ENCODE peak calls at places on chromosome 19, in six cellular contexts. One of them, this sample, is unnamed.

GRCh38 chr19:3010871-3011270 is 18.2 kb downstream of the TLE2 start:
- DNase-seq in cardiac muscle cell: no peak
- DNase-seq in HAP-1: no peak
- DNase-seq in MM.1S: no peak
- DNase-seq in tibial nerve: no peak
- DNase-seq in heart right ventricle: no peak
- DNase-seq in this sample: no peak

GRCh38 chr19:55253842-55254624 is 4.8 kb downstream of the PPP6R1 start:
- DNase-seq in HAP-1: no peak
- DNase-seq in MM.1S: peak; percentile 87
- DNase-seq in tibial nerve: no peak
- DNase-seq in heart right ventricle: no peak
- DNase-seq in cardiac muscle cell: no peak
- DNase-seq in this sample: no peak

GRCh38 chr19:43425567-43426392 is 11.1 kb downstream of the TEX101 start:
- DNase-seq in HAP-1: peak; percentile 72
- DNase-seq in MM.1S: peak; percentile 11
- DNase-seq in cardiac muscle cell: peak; percentile 30
- DNase-seq in tibial nerve: no peak
- DNase-seq in heart right ventricle: no peak
- DNase-seq in this sample: no peak

GRCh38 chr19:50720921-50721291 is 1.3 kb upstream of the SHANK1 start:
- DNase-seq in cardiac muscle cell: no peak
- DNase-seq in heart right ventricle: no peak
- DNase-seq in MM.1S: no peak
- DNase-seq in HAP-1: no peak
- DNase-seq in tibial nerve: no peak
- DNase-seq in this sample: no peak

GRCh38 chr19:17579523-17580244 is 24.2 kb downstream of the COLGALT1 start:
- DNase-seq in MM.1S: no peak
- DNase-seq in heart right ventricle: peak; percentile 35
- DNase-seq in tibial nerve: peak; percentile 57
- DNase-seq in HAP-1: peak; percentile 94
- DNase-seq in cardiac muscle cell: peak; percentile 67
- DNase-seq in this sample: no peak

GRCh38 chr19:49553451-49554271 is 25.9 kb downstream of the RCN3 start:
- DNase-seq in tibial nerve: no peak
- DNase-seq in heart right ventricle: no peak
- DNase-seq in MM.1S: no peak
- DNase-seq in cardiac muscle cell: peak; percentile 44
- DNase-seq in HAP-1: no peak
- DNase-seq in this sample: no peak

GRCh38 chr19:49560358-49560900 is 19.9 kb downstream of the NOSIP start:
- DNase-seq in heart right ventricle: peak; percentile 45
- DNase-seq in cardiac muscle cell: no peak
- DNase-seq in HAP-1: no peak
- DNase-seq in tibial nerve: peak; percentile 61
- DNase-seq in MM.1S: no peak
- DNase-seq in this sample: no peak

GRCh38 chr19:1568320-1569019 is at the start of gene MEX3D:
- DNase-seq in cardiac muscle cell: peak; percentile 79
- DNase-seq in tibial nerve: peak; percentile 57
- DNase-seq in heart right ventricle: peak; percentile 74
- DNase-seq in HAP-1: peak; percentile 81
- DNase-seq in MM.1S: peak; percentile 90
- DNase-seq in this sample: no peak

GRCh38 chr19:7869453-7869909 is 4.7 kb downstream of the PRR36 start:
- DNase-seq in cardiac muscle cell: peak; percentile 40
- DNase-seq in tibial nerve: no peak
- DNase-seq in MM.1S: peak; percentile 78
- DNase-seq in heart right ventricle: peak; percentile 30
- DNase-seq in HAP-1: peak; percentile 83
- DNase-seq in this sample: no peak

DNA sequence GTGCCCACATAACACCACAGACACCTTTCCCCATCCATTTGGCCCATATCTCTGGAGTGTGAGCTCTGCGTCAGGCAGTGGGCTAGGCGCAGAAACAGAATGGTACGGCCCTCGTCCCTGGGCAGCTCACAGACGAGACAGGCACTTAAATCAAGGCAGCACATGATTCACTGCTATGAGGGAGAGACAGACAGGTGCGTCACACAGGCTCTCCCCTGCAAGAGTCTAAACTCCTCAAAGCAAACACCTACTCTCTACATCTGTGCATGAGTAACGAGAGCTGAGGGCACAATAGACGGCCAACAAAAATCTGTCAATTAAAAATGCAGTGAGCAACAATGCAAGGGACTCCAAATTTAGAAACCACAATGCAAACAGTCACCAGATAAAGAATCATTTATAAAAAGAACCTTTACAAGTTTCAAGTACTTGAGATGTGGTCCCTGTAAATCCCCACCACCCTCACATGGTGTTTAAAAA is 348.9 kb downstream of the UQCRFS1 start:
- DNase-seq in cardiac muscle cell: no peak
- DNase-seq in tibial nerve: no peak
- DNase-seq in HAP-1: no peak
- DNase-seq in MM.1S: no peak
- DNase-seq in heart right ventricle: no peak
- DNase-seq in this sample: no peak
- H3K9me3 ChIP-seq in cardiac muscle cell: no peaks in the 10 kb centered on the region
- H3K9me3 ChIP-seq in tibial nerve: no peaks in the 10 kb centered on the region
- H3K9me3 ChIP-seq in HAP-1: no peaks in the 10 kb centered on the region
- H3K9me3 ChIP-seq in MM.1S: no peaks in the 10 kb centered on the region
- H3K9me3 ChIP-seq in heart right ventricle: no peaks in the 10 kb centered on the region
- H3K9me3 ChIP-seq in this sample: no peaks in the 10 kb centered on the region

GRCh38 chr19:15379996-15380647 is 535 bp upstream of the AKAP8 start:
- DNase-seq in cardiac muscle cell: peak; percentile 52
- DNase-seq in heart right ventricle: peak; percentile 49
- DNase-seq in MM.1S: peak; percentile 74
- DNase-seq in tibial nerve: no peak
- DNase-seq in HAP-1: peak; percentile 87
- DNase-seq in this sample: no peak
- H3K9me3 ChIP-seq in cardiac muscle cell: no peaks in the 10 kb centered on the region
- H3K9me3 ChIP-seq in heart right ventricle: no peaks in the 10 kb centered on the region
- H3K9me3 ChIP-seq in MM.1S: no peaks in the 10 kb centered on the region
- H3K9me3 ChIP-seq in tibial nerve: no peaks in the 10 kb centered on the region
- H3K9me3 ChIP-seq in HAP-1: no peaks in the 10 kb centered on the region
- H3K9me3 ChIP-seq in this sample: no peaks in the 10 kb centered on the region

GRCh38 chr19:10037809-10038208 is 24.5 kb downstream of the RDH8 start:
- DNase-seq in cardiac muscle cell: no peak
- DNase-seq in tibial nerve: no peak
- DNase-seq in HAP-1: no peak
- DNase-seq in MM.1S: no peak
- DNase-seq in heart right ventricle: no peak
- DNase-seq in this sample: no peak

GRCh38 chr19:10044390-10044789 is 31.1 kb downstream of the RDH8 start:
- DNase-seq in heart right ventricle: no peak
- DNase-seq in cardiac muscle cell: no peak
- DNase-seq in MM.1S: no peak
- DNase-seq in tibial nerve: no peak
- DNase-seq in HAP-1: peak; percentile 14
- DNase-seq in this sample: no peak

GRCh38 chr19:10045371-10045770 is 32.1 kb downstream of the RDH8 start:
- DNase-seq in HAP-1: no peak
- DNase-seq in MM.1S: no peak
- DNase-seq in heart right ventricle: no peak
- DNase-seq in cardiac muscle cell: no peak
- DNase-seq in tibial nerve: no peak
- DNase-seq in this sample: no peak

GRCh38 chr19:10043286-10043927 is 30.1 kb downstream of the RDH8 start:
- DNase-seq in HAP-1: no peak
- DNase-seq in MM.1S: no peak
- DNase-seq in cardiac muscle cell: peak; percentile 41
- DNase-seq in heart right ventricle: no peak
- DNase-seq in tibial nerve: no peak
- DNase-seq in this sample: no peak
- H3K9me3 ChIP-seq in HAP-1: no peaks in the 10 kb centered on the region
- H3K9me3 ChIP-seq in MM.1S: no peaks in the 10 kb centered on the region
- H3K9me3 ChIP-seq in cardiac muscle cell: peaks cover 4% of the 10 kb centered on the region
- H3K9me3 ChIP-seq in heart right ventricle: peaks cover 70% of the 10 kb centered on the region
- H3K9me3 ChIP-seq in tibial nerve: peaks cover 26% of the 10 kb centered on the region
- H3K9me3 ChIP-seq in this sample: peaks cover 37% of the 10 kb centered on the region

DNA sequence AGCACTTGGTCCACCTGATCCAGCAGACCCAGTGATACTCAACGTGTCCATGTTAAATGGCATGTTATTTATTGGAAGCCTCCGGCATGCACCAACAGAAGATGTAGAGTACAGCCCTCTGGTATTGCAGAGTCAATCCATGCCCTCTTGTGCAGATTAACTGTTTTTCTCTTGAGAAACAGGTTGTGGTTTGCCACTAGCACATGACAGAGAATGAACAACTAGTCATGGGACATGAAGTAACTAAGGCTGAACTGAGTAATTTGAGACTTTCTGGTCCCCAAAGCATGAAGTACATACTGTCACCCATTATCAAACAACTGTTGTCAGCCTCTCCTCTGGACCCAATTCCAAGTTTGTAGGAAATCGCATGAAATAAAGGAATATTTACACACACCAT is 3.2 kb downstream of the ZNF562 start:
- DNase-seq in cardiac muscle cell: no peak
- DNase-seq in tibial nerve: no peak
- DNase-seq in MM.1S: no peak
- DNase-seq in HAP-1: no peak
- DNase-seq in heart right ventricle: no peak
- DNase-seq in this sample: no peak
- H3K9me3 ChIP-seq in cardiac muscle cell: no peaks in the 10 kb centered on the region
- H3K9me3 ChIP-seq in tibial nerve: peaks cover 39% of the 10 kb centered on the region
- H3K9me3 ChIP-seq in MM.1S: no peaks in the 10 kb centered on the region
- H3K9me3 ChIP-seq in HAP-1: peaks cover 19% of the 10 kb centered on the region
- H3K9me3 ChIP-seq in heart right ventricle: peaks cover 65% of the 10 kb centered on the region
- H3K9me3 ChIP-seq in this sample: peaks cover 75% of the 10 kb centered on the region

DNA sequence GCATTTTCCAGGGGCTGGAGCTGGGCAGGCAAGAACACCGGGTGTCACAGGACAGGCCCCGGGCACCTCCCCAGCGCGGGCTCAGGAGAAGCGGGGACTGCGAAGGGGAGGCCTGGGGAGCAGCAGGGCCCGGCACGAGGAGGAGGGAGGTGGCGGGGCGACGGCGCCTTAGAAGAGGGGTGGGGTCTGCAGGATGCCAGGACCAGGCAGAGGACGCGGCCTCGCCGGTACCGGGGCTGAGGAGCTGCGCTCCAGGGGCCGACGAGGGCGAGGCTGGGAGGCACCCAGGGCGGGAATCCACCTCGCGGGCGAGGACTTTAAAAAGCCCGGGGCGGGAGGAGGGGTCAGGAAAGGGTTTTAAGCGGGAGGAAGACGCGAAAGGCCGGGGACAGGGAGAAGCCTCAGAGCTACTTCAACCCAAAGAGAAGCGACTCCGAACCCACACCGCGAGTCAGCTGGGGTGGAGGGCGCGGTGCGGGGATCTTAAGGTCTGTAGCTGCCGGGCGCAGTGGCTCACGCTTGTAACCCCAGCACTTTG is 665 bp downstream of the ZNF347 start:
- DNase-seq in heart right ventricle: peak; percentile 47
- DNase-seq in tibial nerve: no peak
- DNase-seq in HAP-1: no peak
- DNase-seq in cardiac muscle cell: peak; percentile 42
- DNase-seq in MM.1S: no peak
- DNase-seq in this sample: peak; percentile 65
- H3K9me3 ChIP-seq in heart right ventricle: peaks cover 24% of the 10 kb centered on the region
- H3K9me3 ChIP-seq in tibial nerve: peaks cover 5% of the 10 kb centered on the region
- H3K9me3 ChIP-seq in HAP-1: no peaks in the 10 kb centered on the region
- H3K9me3 ChIP-seq in cardiac muscle cell: no peaks in the 10 kb centered on the region
- H3K9me3 ChIP-seq in MM.1S: no peaks in the 10 kb centered on the region
- H3K9me3 ChIP-seq in this sample: no peaks in the 10 kb centered on the region

GRCh38 chr19:19711934-19712828 is 20.7 kb downstream of the ZNF14 start:
- DNase-seq in MM.1S: no peak
- DNase-seq in HAP-1: no peak
- DNase-seq in cardiac muscle cell: no peak
- DNase-seq in heart right ventricle: no peak
- DNase-seq in tibial nerve: no peak
- DNase-seq in this sample: no peak

GRCh38 chr19:19711306-19711933 is 21.5 kb downstream of the ZNF14 start:
- DNase-seq in cardiac muscle cell: no peak
- DNase-seq in HAP-1: no peak
- DNase-seq in tibial nerve: no peak
- DNase-seq in heart right ventricle: no peak
- DNase-seq in MM.1S: no peak
- DNase-seq in this sample: no peak

GRCh38 chr19:19704836-19705235 is 28.1 kb downstream of the ZNF14 start:
- DNase-seq in HAP-1: no peak
- DNase-seq in cardiac muscle cell: no peak
- DNase-seq in heart right ventricle: no peak
- DNase-seq in tibial nerve: no peak
- DNase-seq in MM.1S: no peak
- DNase-seq in this sample: no peak

GRCh38 chr19:19710506-19710905 is 22.4 kb downstream of the ZNF14 start:
- DNase-seq in heart right ventricle: no peak
- DNase-seq in HAP-1: no peak
- DNase-seq in tibial nerve: no peak
- DNase-seq in cardiac muscle cell: no peak
- DNase-seq in MM.1S: no peak
- DNase-seq in this sample: no peak
- H3K9me3 ChIP-seq in heart right ventricle: peaks cover 100% of the 10 kb centered on the region
- H3K9me3 ChIP-seq in HAP-1: peaks cover 64% of the 10 kb centered on the region
- H3K9me3 ChIP-seq in tibial nerve: peaks cover 97% of the 10 kb centered on the region
- H3K9me3 ChIP-seq in cardiac muscle cell: peaks cover 16% of the 10 kb centered on the region
- H3K9me3 ChIP-seq in MM.1S: no peaks in the 10 kb centered on the region
- H3K9me3 ChIP-seq in this sample: peaks cover 100% of the 10 kb centered on the region

GRCh38 chr19:16018801-16019551 is 57.3 kb upstream of the TPM4 start:
- DNase-seq in MM.1S: no peak
- DNase-seq in tibial nerve: no peak
- DNase-seq in HAP-1: no peak
- DNase-seq in heart right ventricle: no peak
- DNase-seq in cardiac muscle cell: no peak
- DNase-seq in this sample: peak; percentile 63

GRCh38 chr19:16016226-16017137 is 59.8 kb upstream of the TPM4 start:
- DNase-seq in tibial nerve: no peak
- DNase-seq in heart right ventricle: no peak
- DNase-seq in cardiac muscle cell: no peak
- DNase-seq in HAP-1: no peak
- DNase-seq in MM.1S: no peak
- DNase-seq in this sample: no peak

GRCh38 chr19:16015805-16016173 is 60.5 kb upstream of the TPM4 start:
- DNase-seq in MM.1S: no peak
- DNase-seq in heart right ventricle: no peak
- DNase-seq in HAP-1: no peak
- DNase-seq in cardiac muscle cell: no peak
- DNase-seq in tibial nerve: no peak
- DNase-seq in this sample: peak; percentile 34

GRCh38 chr19:16018106-16018755 is 58.1 kb upstream of the TPM4 start:
- DNase-seq in HAP-1: no peak
- DNase-seq in tibial nerve: no peak
- DNase-seq in MM.1S: no peak
- DNase-seq in heart right ventricle: no peak
- DNase-seq in cardiac muscle cell: no peak
- DNase-seq in this sample: no peak

GRCh38 chr19:16017138-16017490 is 59.2 kb upstream of the TPM4 start:
- DNase-seq in HAP-1: no peak
- DNase-seq in tibial nerve: no peak
- DNase-seq in heart right ventricle: no peak
- DNase-seq in MM.1S: no peak
- DNase-seq in cardiac muscle cell: no peak
- DNase-seq in this sample: peak; percentile 37
- H3K9me3 ChIP-seq in HAP-1: no peaks in the 10 kb centered on the region
- H3K9me3 ChIP-seq in tibial nerve: no peaks in the 10 kb centered on the region
- H3K9me3 ChIP-seq in heart right ventricle: no peaks in the 10 kb centered on the region
- H3K9me3 ChIP-seq in MM.1S: no peaks in the 10 kb centered on the region
- H3K9me3 ChIP-seq in cardiac muscle cell: no peaks in the 10 kb centered on the region
- H3K9me3 ChIP-seq in this sample: no peaks in the 10 kb centered on the region

GRCh38 chr19:5254944-5255343 is 85.7 kb downstream of the PTPRS start:
- DNase-seq in HAP-1: no peak
- DNase-seq in tibial nerve: no peak
- DNase-seq in cardiac muscle cell: no peak
- DNase-seq in heart right ventricle: no peak
- DNase-seq in MM.1S: no peak
- DNase-seq in this sample: no peak
- H3K9me3 ChIP-seq in HAP-1: no peaks in the 10 kb centered on the region
- H3K9me3 ChIP-seq in tibial nerve: peaks cover 16% of the 10 kb centered on the region
- H3K9me3 ChIP-seq in cardiac muscle cell: no peaks in the 10 kb centered on the region
- H3K9me3 ChIP-seq in heart right ventricle: peaks cover 27% of the 10 kb centered on the region
- H3K9me3 ChIP-seq in MM.1S: no peaks in the 10 kb centered on the region
- H3K9me3 ChIP-seq in this sample: peaks cover 12% of the 10 kb centered on the region

This sample was measured in ascending aorta.